ENCODE peak calls at places on chromosomes 7 and 10, in eight cellular contexts. F, M, N, L, S, K, P and V are unnamed samples.

GRCh38 chr10:130023454-130024230 is 59.6 kb upstream of the EBF3 start:
- DNase-seq in F (peak), L (no peak), P (no peak), N (no peak), K (no peak), S (no peak), M (no peak), V (peak)

GRCh38 chr10:44978570-44979280 is at the start of gene DEPP1:
- DNase-seq in P (peak), M (peak), N (peak), L (peak), S (no peak), F (peak), K (no peak), V (peak)

GRCh38 chr10:24951201-24952145 is 933 bp downstream of the PRTFDC1 start:
- DNase-seq in P (peak), L (no peak), S (peak), M (no peak), N (peak), K (no peak), F (peak), V (no peak)

GRCh38 chr7:8389898-8390642 is 43.3 kb upstream of the NXPH1 start:
- DNase-seq in M (peak), S (no peak), P (peak), K (no peak), L (no peak), N (peak), F (peak), V (no peak)

GRCh38 chr7:100247152-100247757 is 27.5 kb downstream of the PVRIG start:
- DNase-seq in M (peak), L (peak), P (no peak), K (no peak), F (peak), N (peak), S (no peak), V (peak)

GRCh38 chr10:124004372-124004928 is 88.9 kb downstream of the CHST15 start:
- DNase-seq in M (peak), L (no peak), P (no peak), K (no peak), F (peak), S (no peak), N (no peak), V (no peak)

GRCh38 chr7:90792301-90792700 is 196.2 kb downstream of the CDK14 start:
- DNase-seq in N (no peak), F (no peak), S (no peak), L (no peak), K (no peak), M (no peak), P (no peak), V (no peak)

GRCh38 chr10:79356104-79356503 is 8.8 kb downstream of the PPIF start:
- DNase-seq in P (no peak), M (no peak), S (no peak), K (no peak), F (no peak), L (no peak), N (no peak), V (no peak)

GRCh38 chr10:95655571-95656290 is 780 bp downstream of the ALDH18A1 start:
- DNase-seq in S (no peak), M (no peak), F (peak), P (no peak), L (peak), N (peak), K (no peak), V (no peak)

GRCh38 chr7:29564455-29565185 is 985 bp downstream of the PRR15 start:
- DNase-seq in N (peak), S (no peak), L (peak), P (peak), F (peak), K (no peak), M (peak), V (peak)

GRCh38 chr10:17784701-17785100 is 24.4 kb upstream of the MRC1 start:
- DNase-seq in M (no peak), S (no peak), K (no peak), L (peak), P (no peak), F (no peak), N (no peak), V (no peak)

GRCh38 chr7:123923599-123923998 is 1.4 kb upstream of the SPAM1 start:
- DNase-seq in S (no peak), P (no peak), K (no peak), L (no peak), N (no peak), M (no peak), F (no peak), V (no peak)

GRCh38 chr10:129958686-129959543 is 5.2 kb downstream of the EBF3 start:
- DNase-seq in N (peak), S (no peak), L (no peak), P (peak), K (no peak), M (peak), F (peak), V (no peak)

GRCh38 chr10:132421377-132422168 is 24.6 kb downstream of the PWWP2B start:
- DNase-seq in P (peak), S (no peak), N (peak), M (peak), K (no peak), F (no peak), L (no peak), V (peak)
- H3K4me3 ChIP-seq in P (no peak), S (no peak), N (no peak), M (peak), K (no peak), F (no peak), L (no peak), V (peak)

DNA sequence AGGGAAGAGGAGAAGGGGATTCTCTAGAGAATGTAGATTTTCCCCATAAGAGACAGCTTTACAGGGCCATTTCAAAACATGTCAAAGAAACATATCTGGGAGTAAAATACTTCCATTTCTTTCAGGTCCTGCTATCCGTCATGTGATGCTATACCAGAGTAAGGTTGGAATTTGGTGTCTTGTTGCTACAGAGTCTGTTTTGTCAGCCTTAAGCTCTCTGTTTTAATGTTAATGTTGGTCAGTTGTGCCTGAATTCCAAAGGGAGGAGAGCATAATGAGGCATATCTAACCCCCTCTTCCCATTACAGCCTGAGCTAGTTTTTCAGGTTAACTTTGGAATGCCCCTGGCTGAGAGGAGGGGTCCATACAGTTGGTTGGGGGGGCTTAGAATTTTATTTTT is 94.7 kb upstream of the CCDC71L start:
- DNase-seq in S (no peak), P (no peak), L (no peak), F (no peak), N (no peak), K (no peak), M (no peak), V (no peak)
- H3K4me3 ChIP-seq in S (no peak), P (no peak), L (no peak), F (no peak), N (no peak), K (no peak), M (no peak), V (no peak)

GRCh38 chr7:132400667-132401142 is 175.6 kb downstream of the PLXNA4 start:
- DNase-seq in P (no peak), S (no peak), L (no peak), M (peak), N (no peak), F (no peak), K (no peak), V (no peak)

GRCh38 chr7:132403465-132404110 is 172.7 kb downstream of the PLXNA4 start:
- DNase-seq in P (no peak), L (no peak), M (no peak), S (no peak), N (no peak), K (no peak), F (no peak), V (no peak)

GRCh38 chr7:132404261-132404660 is 172.0 kb downstream of the PLXNA4 start:
- DNase-seq in K (no peak), N (no peak), F (no peak), P (no peak), S (no peak), L (no peak), M (no peak), V (no peak)

GRCh38 chr7:132402096-132402495 is 174.2 kb downstream of the PLXNA4 start:
- DNase-seq in F (no peak), S (no peak), L (no peak), P (no peak), M (no peak), N (no peak), K (no peak), V (no peak)

DNA sequence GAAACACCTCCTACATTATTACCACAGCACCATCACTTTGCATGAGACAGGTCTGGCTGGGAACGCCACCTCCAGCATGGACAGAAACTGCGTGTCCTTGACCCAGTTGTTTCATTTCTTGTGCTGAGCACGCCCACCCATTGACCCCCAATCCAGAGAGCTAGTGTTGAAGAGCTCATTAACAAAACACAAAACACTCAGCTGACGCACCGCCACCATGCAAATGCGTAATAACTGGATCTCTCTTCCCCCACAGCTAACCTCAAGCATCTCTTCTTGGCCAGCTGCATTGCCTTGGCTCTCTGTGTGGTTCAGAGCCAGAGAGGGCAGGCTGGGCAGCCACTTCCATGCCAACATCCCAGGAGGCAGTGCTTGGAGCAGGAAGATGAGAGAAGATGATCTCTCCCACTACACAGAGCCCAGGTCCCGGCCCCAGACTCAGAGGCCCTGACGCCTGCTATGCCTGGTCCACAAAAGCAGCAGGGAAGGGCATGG is 173.5 kb downstream of the PLXNA4 start:
- DNase-seq in L (no peak), N (no peak), P (no peak), K (no peak), S (no peak), M (no peak), F (no peak), V (no peak)
- H3K4me3 ChIP-seq in L (no peak), N (no peak), P (no peak), K (no peak), S (no peak), M (no peak), F (no peak), V (no peak)

DNA sequence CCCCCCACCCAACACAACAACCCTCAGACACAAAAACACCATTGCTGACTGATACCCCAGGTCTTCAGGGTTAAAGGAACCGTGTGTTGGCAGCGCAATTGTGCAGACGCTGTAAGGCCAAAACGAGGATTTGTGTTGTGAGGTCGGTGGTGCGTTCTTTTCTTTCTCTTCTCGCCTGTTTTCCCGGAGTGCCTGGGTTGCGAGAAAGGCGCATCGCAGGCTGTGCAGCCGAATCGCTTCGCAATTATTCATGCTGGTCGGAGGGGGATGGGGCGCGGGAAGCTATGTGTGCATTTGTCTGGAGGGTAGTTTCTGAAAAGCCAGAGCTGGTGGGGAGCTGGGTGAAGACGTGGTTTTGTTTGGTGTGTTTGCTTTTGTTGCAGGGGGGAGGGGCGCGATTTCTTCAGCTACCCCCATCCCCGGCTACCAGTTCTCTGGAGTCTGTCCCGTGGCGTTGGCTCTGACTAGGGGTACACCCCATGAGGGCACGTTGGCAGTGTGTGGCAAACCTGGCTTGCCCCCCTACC is 2.1 kb downstream of the MXI1 start:
- DNase-seq in L (peak), P (peak), K (peak), M (peak), F (peak), N (peak), S (peak), V (peak)
- H3K4me3 ChIP-seq in L (peak), P (peak), K (peak), M (peak), F (peak), N (peak), S (peak), V (peak)

GRCh38 chr7:37182011-37182478 is 266.6 kb downstream of the ELMO1 start:
- DNase-seq in M (peak), F (peak), N (peak), L (peak), K (peak), S (peak), P (peak), V (peak)
- H3K4me3 ChIP-seq in M (no peak), F (no peak), N (peak), L (no peak), K (no peak), S (no peak), P (no peak), V (no peak)

DNA sequence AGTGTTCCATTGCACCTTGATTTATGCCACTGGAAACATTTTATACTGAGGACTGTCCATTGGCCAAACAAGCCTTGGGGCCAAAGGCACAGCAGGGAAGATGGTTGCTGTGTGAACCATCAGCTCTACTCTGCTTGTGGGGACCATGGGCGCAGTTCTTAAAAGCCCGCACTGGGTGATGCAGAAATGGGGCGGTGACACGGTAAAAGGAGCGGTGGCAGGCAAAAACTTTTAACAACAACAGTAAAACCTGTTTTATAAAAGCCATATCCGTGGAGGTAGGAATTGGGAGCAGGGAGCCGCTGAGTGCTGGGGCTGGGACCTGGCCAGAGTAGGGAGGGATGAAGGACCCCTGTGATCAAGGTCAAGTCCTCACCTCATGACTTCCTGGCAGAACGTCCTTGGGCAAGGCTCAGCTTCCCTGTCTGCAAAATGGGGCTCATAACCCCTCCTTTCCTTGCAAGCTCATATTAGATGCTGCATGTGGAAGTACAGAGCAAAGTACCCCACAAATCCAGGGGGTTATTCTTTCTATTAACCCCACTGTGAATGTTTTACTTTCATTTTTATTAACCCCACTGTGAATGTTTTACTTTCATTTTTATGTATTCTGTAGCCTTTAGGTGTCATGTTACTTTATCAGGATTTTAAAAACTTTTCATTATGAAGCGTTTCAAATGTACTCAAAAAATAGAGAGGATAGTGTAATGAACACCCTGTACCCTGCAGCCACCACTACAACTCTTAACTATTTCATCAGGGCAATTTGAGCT is 78.3 kb downstream of the GRK5 start:
- DNase-seq in L (no peak), P (no peak), M (no peak), F (no peak), S (no peak), K (no peak), N (no peak), V (no peak)
- H3K4me3 ChIP-seq in L (no peak), P (no peak), M (no peak), F (no peak), S (peak), K (no peak), N (no peak), V (no peak)

GRCh38 chr7:52925332-52925731 is 110.1 kb upstream of the POM121L12 start:
- DNase-seq in K (no peak), F (peak), M (no peak), L (no peak), P (no peak), N (peak), S (no peak), V (no peak)
- H3K4me3 ChIP-seq in K (no peak), F (no peak), M (no peak), L (no peak), P (no peak), N (no peak), S (no peak), V (no peak)